ENCODE peak calls at places on chromosomes 2 and 18, in seven cellular contexts. One of them, this sample, is unnamed.
A peak's percentile ranks its signal among the peaks of the same experiment; 100 is the strongest.

GRCh38 chr2:120175000-120175581 is 48.1 kb downstream of the TMEM185B start:
- DNase-seq in esophagus squamous epithelium: no peak
- DNase-seq in neural progenitor cell: peak; percentile 73
- DNase-seq in foreskin keratinocyte: peak; percentile 15
- DNase-seq in CD8-positive, alpha-beta T cell: no peak
- DNase-seq in fibroblast of lung: peak; percentile 83
- DNase-seq in K562: peak; percentile 68
- DNase-seq in this sample: peak; percentile 10

GRCh38 chr2:219454217-219454616 is 19.6 kb downstream of the SPEG start:
- DNase-seq in esophagus squamous epithelium: no peak
- DNase-seq in neural progenitor cell: no peak
- DNase-seq in foreskin keratinocyte: no peak
- DNase-seq in CD8-positive, alpha-beta T cell: no peak
- DNase-seq in fibroblast of lung: no peak
- DNase-seq in K562: no peak
- DNase-seq in this sample: no peak

GRCh38 chr2:157260403-157261198 is 3.1 kb downstream of the GALNT5 start:
- DNase-seq in esophagus squamous epithelium: no peak
- DNase-seq in neural progenitor cell: no peak
- DNase-seq in foreskin keratinocyte: no peak
- DNase-seq in CD8-positive, alpha-beta T cell: no peak
- DNase-seq in fibroblast of lung: no peak
- DNase-seq in K562: no peak
- DNase-seq in this sample: no peak

GRCh38 chr2:104856086-104856972 is 2.4 kb downstream of the POU3F3 start:
- DNase-seq in esophagus squamous epithelium: no peak
- DNase-seq in neural progenitor cell: peak; percentile 48
- DNase-seq in foreskin keratinocyte: no peak
- DNase-seq in CD8-positive, alpha-beta T cell: no peak
- DNase-seq in fibroblast of lung: no peak
- DNase-seq in K562: no peak
- DNase-seq in this sample: no peak

GRCh38 chr2:127233710-127234109 is 13.6 kb upstream of the CYP27C1 start:
- DNase-seq in esophagus squamous epithelium: no peak
- DNase-seq in neural progenitor cell: no peak
- DNase-seq in foreskin keratinocyte: no peak
- DNase-seq in CD8-positive, alpha-beta T cell: no peak
- DNase-seq in fibroblast of lung: no peak
- DNase-seq in K562: no peak
- DNase-seq in this sample: no peak

GRCh38 chr2:10211822-10212438 is 89.4 kb downstream of the RRM2 start:
- DNase-seq in esophagus squamous epithelium: no peak
- DNase-seq in neural progenitor cell: no peak
- DNase-seq in foreskin keratinocyte: no peak
- DNase-seq in CD8-positive, alpha-beta T cell: no peak
- DNase-seq in fibroblast of lung: no peak
- DNase-seq in K562: no peak
- DNase-seq in this sample: no peak

GRCh38 chr2:3738454-3738853 is 35.1 kb downstream of the DCDC2C start:
- DNase-seq in esophagus squamous epithelium: no peak
- DNase-seq in neural progenitor cell: peak; percentile 72
- DNase-seq in foreskin keratinocyte: no peak
- DNase-seq in CD8-positive, alpha-beta T cell: no peak
- DNase-seq in fibroblast of lung: peak; percentile 23
- DNase-seq in K562: peak; percentile 60
- DNase-seq in this sample: no peak

GRCh38 chr18:74266161-74266560 is 25.6 kb downstream of the CYB5A start:
- DNase-seq in esophagus squamous epithelium: no peak
- DNase-seq in neural progenitor cell: no peak
- DNase-seq in foreskin keratinocyte: no peak
- DNase-seq in CD8-positive, alpha-beta T cell: no peak
- DNase-seq in fibroblast of lung: no peak
- DNase-seq in K562: no peak
- DNase-seq in this sample: no peak

GRCh38 chr2:219081701-219082331 is 21.1 kb upstream of the IHH start:
- DNase-seq in esophagus squamous epithelium: no peak
- DNase-seq in neural progenitor cell: no peak
- DNase-seq in foreskin keratinocyte: no peak
- DNase-seq in CD8-positive, alpha-beta T cell: no peak
- DNase-seq in fibroblast of lung: no peak
- DNase-seq in K562: no peak
- DNase-seq in this sample: no peak

GRCh38 chr2:74399785-74400184 is 19.7 kb upstream of the DCTN1 start:
- DNase-seq in esophagus squamous epithelium: no peak
- DNase-seq in neural progenitor cell: peak; percentile 45
- DNase-seq in foreskin keratinocyte: no peak
- DNase-seq in CD8-positive, alpha-beta T cell: no peak
- DNase-seq in fibroblast of lung: peak; percentile 54
- DNase-seq in K562: peak; percentile 65
- DNase-seq in this sample: no peak

GRCh38 chr2:39433586-39434195 is 3.4 kb downstream of the MAP4K3 start:
- DNase-seq in esophagus squamous epithelium: no peak
- DNase-seq in neural progenitor cell: no peak
- DNase-seq in foreskin keratinocyte: no peak
- DNase-seq in CD8-positive, alpha-beta T cell: no peak
- DNase-seq in fibroblast of lung: peak; percentile 25
- DNase-seq in K562: peak; percentile 67
- DNase-seq in this sample: no peak

GRCh38 chr2:10367472-10368439 is 65.1 kb downstream of the HPCAL1 start:
- DNase-seq in esophagus squamous epithelium: no peak
- DNase-seq in neural progenitor cell: no peak
- DNase-seq in foreskin keratinocyte: no peak
- DNase-seq in CD8-positive, alpha-beta T cell: no peak
- DNase-seq in fibroblast of lung: no peak
- DNase-seq in K562: no peak
- DNase-seq in this sample: no peak

GRCh38 chr18:58051765-58052460 is 7.9 kb downstream of the NEDD4L start:
- DNase-seq in esophagus squamous epithelium: no peak
- DNase-seq in neural progenitor cell: no peak
- DNase-seq in foreskin keratinocyte: no peak
- DNase-seq in CD8-positive, alpha-beta T cell: no peak
- DNase-seq in fibroblast of lung: peak; percentile 53
- DNase-seq in K562: peak; percentile 27
- DNase-seq in this sample: no peak

GRCh38 chr2:39663187-39663930 is 2.4 kb upstream of the TMEM178A start:
- DNase-seq in esophagus squamous epithelium: no peak
- DNase-seq in neural progenitor cell: no peak
- DNase-seq in foreskin keratinocyte: no peak
- DNase-seq in CD8-positive, alpha-beta T cell: no peak
- DNase-seq in fibroblast of lung: no peak
- DNase-seq in K562: no peak
- DNase-seq in this sample: no peak

GRCh38 chr2:121219866-121220265 is 65.1 kb downstream of the TFCP2L1 start:
- DNase-seq in esophagus squamous epithelium: no peak
- DNase-seq in neural progenitor cell: no peak
- DNase-seq in foreskin keratinocyte: no peak
- DNase-seq in CD8-positive, alpha-beta T cell: no peak
- DNase-seq in fibroblast of lung: no peak
- DNase-seq in K562: no peak
- DNase-seq in this sample: no peak

DNA sequence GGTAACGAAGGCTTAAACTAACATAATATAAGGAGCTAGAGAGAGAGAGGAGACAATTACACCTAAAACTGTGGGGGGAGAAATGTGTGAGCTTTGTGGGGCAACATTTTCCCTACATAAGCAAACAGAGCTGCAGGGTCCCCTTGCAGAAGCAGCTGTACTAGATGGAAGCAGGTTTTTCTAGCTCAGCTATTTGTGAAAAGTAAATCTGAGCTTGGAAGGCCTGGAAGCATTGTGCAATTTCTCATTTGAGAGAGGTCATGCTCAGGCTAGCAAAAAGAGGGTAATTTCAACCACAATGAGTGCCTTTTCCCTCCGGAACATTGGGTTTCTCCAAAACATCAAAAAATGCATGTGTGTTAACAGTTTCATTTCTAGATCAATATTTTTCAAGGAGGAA is 130.0 kb downstream of the ARL4C start:
- DNase-seq in esophagus squamous epithelium: no peak
- DNase-seq in neural progenitor cell: no peak
- DNase-seq in foreskin keratinocyte: no peak
- DNase-seq in CD8-positive, alpha-beta T cell: no peak
- DNase-seq in fibroblast of lung: peak; percentile 86
- DNase-seq in K562: no peak
- DNase-seq in this sample: no peak
- H3K4me1 ChIP-seq in esophagus squamous epithelium: peaks cover 91% of the 10 kb centered on the region
- H3K4me1 ChIP-seq in neural progenitor cell: peaks cover 73% of the 10 kb centered on the region
- H3K4me1 ChIP-seq in foreskin keratinocyte: peaks cover 29% of the 10 kb centered on the region
- H3K4me1 ChIP-seq in CD8-positive, alpha-beta T cell: peaks cover 54% of the 10 kb centered on the region
- H3K4me1 ChIP-seq in fibroblast of lung: peaks cover 4% of the 10 kb centered on the region
- H3K4me1 ChIP-seq in K562: no peaks in the 10 kb centered on the region
- H3K4me1 ChIP-seq in this sample: peaks cover 35% of the 10 kb centered on the region

DNA sequence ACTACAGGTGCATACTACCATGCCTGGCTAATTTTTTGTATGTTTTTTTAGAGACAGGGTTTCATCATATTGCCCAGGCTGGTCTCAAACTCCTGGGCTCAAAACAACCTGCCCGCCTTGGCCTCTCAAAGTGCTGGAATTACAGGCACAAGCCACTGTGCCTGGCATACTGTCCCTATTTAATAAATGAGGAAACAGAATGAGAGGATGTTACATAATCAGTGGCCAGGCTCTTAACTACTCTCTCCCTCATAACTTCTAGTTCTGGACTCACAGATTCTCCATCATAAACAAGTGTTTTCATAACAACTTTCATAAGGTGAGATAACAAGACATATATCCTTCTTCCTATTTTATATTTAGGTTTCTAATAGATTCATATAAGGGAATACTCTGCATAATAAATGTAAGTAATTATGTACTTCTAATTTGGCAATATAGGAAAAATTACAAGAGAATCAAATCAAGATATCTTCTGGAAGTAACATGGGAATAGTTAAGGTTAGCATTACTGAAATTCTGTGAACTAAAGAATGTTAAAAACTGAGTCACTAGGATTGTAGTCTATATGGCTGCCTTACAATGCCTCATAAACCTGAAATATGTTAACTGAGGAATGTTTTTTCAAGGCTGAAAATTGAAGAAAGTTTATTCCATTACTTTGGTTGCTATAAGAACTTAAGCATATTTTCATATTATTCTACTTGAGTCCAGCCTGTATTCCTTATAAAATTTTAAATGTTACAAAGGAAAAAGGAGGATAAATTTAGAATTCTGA is 71.3 kb downstream of the SLC25A12 start:
- DNase-seq in esophagus squamous epithelium: no peak
- DNase-seq in neural progenitor cell: no peak
- DNase-seq in foreskin keratinocyte: no peak
- DNase-seq in CD8-positive, alpha-beta T cell: no peak
- DNase-seq in fibroblast of lung: no peak
- DNase-seq in K562: no peak
- DNase-seq in this sample: no peak
- H3K4me1 ChIP-seq in esophagus squamous epithelium: no peaks in the 10 kb centered on the region
- H3K4me1 ChIP-seq in neural progenitor cell: no peaks in the 10 kb centered on the region
- H3K4me1 ChIP-seq in foreskin keratinocyte: peaks cover 6% of the 10 kb centered on the region
- H3K4me1 ChIP-seq in CD8-positive, alpha-beta T cell: no peaks in the 10 kb centered on the region
- H3K4me1 ChIP-seq in fibroblast of lung: no peaks in the 10 kb centered on the region
- H3K4me1 ChIP-seq in K562: no peaks in the 10 kb centered on the region
- H3K4me1 ChIP-seq in this sample: no peaks in the 10 kb centered on the region

GRCh38 chr2:223099561-223099960 is 47.6 kb downstream of the KCNE4 start:
- DNase-seq in esophagus squamous epithelium: no peak
- DNase-seq in neural progenitor cell: no peak
- DNase-seq in foreskin keratinocyte: no peak
- DNase-seq in CD8-positive, alpha-beta T cell: no peak
- DNase-seq in fibroblast of lung: no peak
- DNase-seq in K562: no peak
- DNase-seq in this sample: no peak

GRCh38 chr2:223097888-223098383 is 45.9 kb downstream of the KCNE4 start:
- DNase-seq in esophagus squamous epithelium: no peak
- DNase-seq in neural progenitor cell: no peak
- DNase-seq in foreskin keratinocyte: no peak
- DNase-seq in CD8-positive, alpha-beta T cell: no peak
- DNase-seq in fibroblast of lung: no peak
- DNase-seq in K562: no peak
- DNase-seq in this sample: no peak

GRCh38 chr2:223101340-223102039 is 49.5 kb downstream of the KCNE4 start:
- DNase-seq in esophagus squamous epithelium: no peak
- DNase-seq in neural progenitor cell: peak; percentile 55
- DNase-seq in foreskin keratinocyte: peak; percentile 86
- DNase-seq in CD8-positive, alpha-beta T cell: no peak
- DNase-seq in fibroblast of lung: peak; percentile 53
- DNase-seq in K562: peak; percentile 71
- DNase-seq in this sample: no peak

GRCh38 chr2:223102040-223102899 is 50.3 kb downstream of the KCNE4 start:
- DNase-seq in esophagus squamous epithelium: no peak
- DNase-seq in neural progenitor cell: no peak
- DNase-seq in foreskin keratinocyte: no peak
- DNase-seq in CD8-positive, alpha-beta T cell: no peak
- DNase-seq in fibroblast of lung: no peak
- DNase-seq in K562: no peak
- DNase-seq in this sample: no peak

DNA sequence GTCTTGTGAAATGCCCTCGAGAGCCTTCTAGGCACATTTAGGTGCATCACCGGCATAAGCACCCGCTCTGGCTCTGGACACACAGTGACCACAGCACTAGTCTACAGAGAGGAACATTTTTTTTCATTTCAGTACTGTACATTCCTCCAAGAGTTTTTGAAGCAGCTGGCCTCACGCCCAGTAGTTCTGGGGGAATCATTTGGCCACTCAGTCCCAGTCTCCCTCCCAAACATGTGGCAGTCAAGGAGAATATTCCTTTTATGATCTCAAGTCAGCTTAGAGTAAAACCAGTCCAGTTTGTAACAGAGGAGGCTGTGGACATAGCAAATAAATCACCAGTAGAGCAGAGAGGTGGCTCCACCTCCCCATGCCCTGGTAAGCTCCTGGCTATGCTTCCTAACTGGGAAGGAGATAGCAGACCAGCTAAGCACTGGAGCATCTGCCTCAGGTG is 48.1 kb downstream of the KCNE4 start:
- DNase-seq in esophagus squamous epithelium: no peak
- DNase-seq in neural progenitor cell: no peak
- DNase-seq in foreskin keratinocyte: no peak
- DNase-seq in CD8-positive, alpha-beta T cell: no peak
- DNase-seq in fibroblast of lung: peak; percentile 73
- DNase-seq in K562: no peak
- DNase-seq in this sample: no peak
- H3K4me1 ChIP-seq in esophagus squamous epithelium: peaks cover 18% of the 10 kb centered on the region
- H3K4me1 ChIP-seq in neural progenitor cell: no peaks in the 10 kb centered on the region
- H3K4me1 ChIP-seq in foreskin keratinocyte: no peaks in the 10 kb centered on the region
- H3K4me1 ChIP-seq in CD8-positive, alpha-beta T cell: no peaks in the 10 kb centered on the region
- H3K4me1 ChIP-seq in fibroblast of lung: peaks cover 10% of the 10 kb centered on the region
- H3K4me1 ChIP-seq in K562: no peaks in the 10 kb centered on the region
- H3K4me1 ChIP-seq in this sample: no peaks in the 10 kb centered on the region

GRCh38 chr2:189299974-189300373 is 120.4 kb upstream of the COL5A2 start:
- DNase-seq in esophagus squamous epithelium: no peak
- DNase-seq in neural progenitor cell: no peak
- DNase-seq in foreskin keratinocyte: no peak
- DNase-seq in CD8-positive, alpha-beta T cell: no peak
- DNase-seq in fibroblast of lung: no peak
- DNase-seq in K562: no peak
- DNase-seq in this sample: no peak

GRCh38 chr2:189302274-189302948 is 122.8 kb upstream of the COL5A2 start:
- DNase-seq in esophagus squamous epithelium: no peak
- DNase-seq in neural progenitor cell: no peak
- DNase-seq in foreskin keratinocyte: peak; percentile 61
- DNase-seq in CD8-positive, alpha-beta T cell: no peak
- DNase-seq in fibroblast of lung: no peak
- DNase-seq in K562: no peak
- DNase-seq in this sample: no peak

GRCh38 chr2:189298481-189298880 is 118.9 kb upstream of the COL5A2 start:
- DNase-seq in esophagus squamous epithelium: no peak
- DNase-seq in neural progenitor cell: no peak
- DNase-seq in foreskin keratinocyte: no peak
- DNase-seq in CD8-positive, alpha-beta T cell: no peak
- DNase-seq in fibroblast of lung: no peak
- DNase-seq in K562: no peak
- DNase-seq in this sample: no peak

GRCh38 chr2:189298038-189298437 is 118.5 kb upstream of the COL5A2 start:
- DNase-seq in esophagus squamous epithelium: no peak
- DNase-seq in neural progenitor cell: no peak
- DNase-seq in foreskin keratinocyte: no peak
- DNase-seq in CD8-positive, alpha-beta T cell: no peak
- DNase-seq in fibroblast of lung: no peak
- DNase-seq in K562: no peak
- DNase-seq in this sample: no peak

GRCh38 chr2:189300917-189301316 is 121.4 kb upstream of the COL5A2 start:
- DNase-seq in esophagus squamous epithelium: no peak
- DNase-seq in neural progenitor cell: no peak
- DNase-seq in foreskin keratinocyte: no peak
- DNase-seq in CD8-positive, alpha-beta T cell: peak; percentile 26
- DNase-seq in fibroblast of lung: no peak
- DNase-seq in K562: no peak
- DNase-seq in this sample: peak; percentile 5
- H3K4me1 ChIP-seq in esophagus squamous epithelium: no peaks in the 10 kb centered on the region
- H3K4me1 ChIP-seq in neural progenitor cell: no peaks in the 10 kb centered on the region
- H3K4me1 ChIP-seq in foreskin keratinocyte: peaks cover 11% of the 10 kb centered on the region
- H3K4me1 ChIP-seq in CD8-positive, alpha-beta T cell: peaks cover 94% of the 10 kb centered on the region
- H3K4me1 ChIP-seq in fibroblast of lung: peaks cover 7% of the 10 kb centered on the region
- H3K4me1 ChIP-seq in K562: no peaks in the 10 kb centered on the region
- H3K4me1 ChIP-seq in this sample: peaks cover 16% of the 10 kb centered on the region

This sample was measured in effector memory CD4-positive, alpha-beta T cell.